ENCODE peak calls at places on chromosomes 13 and 19, in eight cellular contexts. One of them, this sample, is unnamed.

GRCh38 chr13:34647379-34647778 is 294.7 kb upstream of the NBEA start:
- DNase-seq in stimulated activated naive CD4-positive, alpha-beta T cell: no peak
- DNase-seq in brain microvascular endothelial cell: no peak
- DNase-seq in smooth muscle cell of the brain vasculature: no peak
- DNase-seq in stimulated activated CD4-positive, alpha-beta T cell treated with anti-CD3 and anti-CD28 coated beads, TNF-alpha, amount 100 ng/mL, for 48 hours: no peak
- DNase-seq in small intestine: no peak
- DNase-seq in anterior cingulate cortex: no peak
- DNase-seq in suprapubic skin: no peak
- DNase-seq in this sample: no peak

GRCh38 chr13:106919093-106919492 is 351.2 kb upstream of the ARGLU1 start:
- DNase-seq in brain microvascular endothelial cell: peak
- DNase-seq in anterior cingulate cortex: no peak
- DNase-seq in stimulated activated naive CD4-positive, alpha-beta T cell: no peak
- DNase-seq in smooth muscle cell of the brain vasculature: no peak
- DNase-seq in stimulated activated CD4-positive, alpha-beta T cell treated with anti-CD3 and anti-CD28 coated beads, TNF-alpha, amount 100 ng/mL, for 48 hours: no peak
- DNase-seq in small intestine: no peak
- DNase-seq in suprapubic skin: no peak
- DNase-seq in this sample: no peak

GRCh38 chr19:17777840-17778620 is 16.9 kb upstream of the B3GNT3 start:
- DNase-seq in suprapubic skin: no peak
- DNase-seq in anterior cingulate cortex: no peak
- DNase-seq in stimulated activated CD4-positive, alpha-beta T cell treated with anti-CD3 and anti-CD28 coated beads, TNF-alpha, amount 100 ng/mL, for 48 hours: peak
- DNase-seq in smooth muscle cell of the brain vasculature: no peak
- DNase-seq in brain microvascular endothelial cell: peak
- DNase-seq in stimulated activated naive CD4-positive, alpha-beta T cell: peak
- DNase-seq in small intestine: peak
- DNase-seq in this sample: no peak

GRCh38 chr13:110607675-110608224 is 7.6 kb upstream of the NAXD start:
- DNase-seq in stimulated activated CD4-positive, alpha-beta T cell treated with anti-CD3 and anti-CD28 coated beads, TNF-alpha, amount 100 ng/mL, for 48 hours: no peak
- DNase-seq in stimulated activated naive CD4-positive, alpha-beta T cell: no peak
- DNase-seq in smooth muscle cell of the brain vasculature: no peak
- DNase-seq in anterior cingulate cortex: no peak
- DNase-seq in brain microvascular endothelial cell: no peak
- DNase-seq in suprapubic skin: no peak
- DNase-seq in small intestine: no peak
- DNase-seq in this sample: no peak

GRCh38 chr13:64817721-64818120 is 2412.4 kb downstream of the PCDH9 start:
- DNase-seq in smooth muscle cell of the brain vasculature: no peak
- DNase-seq in brain microvascular endothelial cell: peak
- DNase-seq in small intestine: no peak
- DNase-seq in anterior cingulate cortex: no peak
- DNase-seq in stimulated activated naive CD4-positive, alpha-beta T cell: no peak
- DNase-seq in stimulated activated CD4-positive, alpha-beta T cell treated with anti-CD3 and anti-CD28 coated beads, TNF-alpha, amount 100 ng/mL, for 48 hours: no peak
- DNase-seq in suprapubic skin: no peak
- DNase-seq in this sample: no peak

GRCh38 chr13:25347156-25347555 is 24.6 kb upstream of the ATP8A2 start:
- DNase-seq in anterior cingulate cortex: no peak
- DNase-seq in suprapubic skin: no peak
- DNase-seq in brain microvascular endothelial cell: no peak
- DNase-seq in stimulated activated naive CD4-positive, alpha-beta T cell: no peak
- DNase-seq in stimulated activated CD4-positive, alpha-beta T cell treated with anti-CD3 and anti-CD28 coated beads, TNF-alpha, amount 100 ng/mL, for 48 hours: no peak
- DNase-seq in small intestine: no peak
- DNase-seq in smooth muscle cell of the brain vasculature: no peak
- DNase-seq in this sample: no peak

GRCh38 chr19:34148672-34149185 is 23.6 kb upstream of the LSM14A start:
- DNase-seq in small intestine: no peak
- DNase-seq in stimulated activated naive CD4-positive, alpha-beta T cell: no peak
- DNase-seq in brain microvascular endothelial cell: no peak
- DNase-seq in stimulated activated CD4-positive, alpha-beta T cell treated with anti-CD3 and anti-CD28 coated beads, TNF-alpha, amount 100 ng/mL, for 48 hours: no peak
- DNase-seq in anterior cingulate cortex: no peak
- DNase-seq in smooth muscle cell of the brain vasculature: no peak
- DNase-seq in suprapubic skin: no peak
- DNase-seq in this sample: no peak

GRCh38 chr19:6476155-6476895 is 5.3 kb downstream of the DENND1C start:
- DNase-seq in brain microvascular endothelial cell: peak
- DNase-seq in stimulated activated naive CD4-positive, alpha-beta T cell: peak
- DNase-seq in small intestine: peak
- DNase-seq in smooth muscle cell of the brain vasculature: no peak
- DNase-seq in suprapubic skin: peak
- DNase-seq in anterior cingulate cortex: peak
- DNase-seq in stimulated activated CD4-positive, alpha-beta T cell treated with anti-CD3 and anti-CD28 coated beads, TNF-alpha, amount 100 ng/mL, for 48 hours: peak
- DNase-seq in this sample: no peak

GRCh38 chr19:41323430-41324125 is 13.6 kb downstream of the CCDC97 start:
- DNase-seq in stimulated activated naive CD4-positive, alpha-beta T cell: no peak
- DNase-seq in anterior cingulate cortex: no peak
- DNase-seq in stimulated activated CD4-positive, alpha-beta T cell treated with anti-CD3 and anti-CD28 coated beads, TNF-alpha, amount 100 ng/mL, for 48 hours: no peak
- DNase-seq in suprapubic skin: peak
- DNase-seq in small intestine: no peak
- DNase-seq in smooth muscle cell of the brain vasculature: peak
- DNase-seq in brain microvascular endothelial cell: peak
- DNase-seq in this sample: peak

GRCh38 chr19:2477141-2477710 is 1.3 kb downstream of the GADD45B start:
- DNase-seq in suprapubic skin: no peak
- DNase-seq in small intestine: peak
- DNase-seq in anterior cingulate cortex: no peak
- DNase-seq in brain microvascular endothelial cell: no peak
- DNase-seq in smooth muscle cell of the brain vasculature: no peak
- DNase-seq in stimulated activated CD4-positive, alpha-beta T cell treated with anti-CD3 and anti-CD28 coated beads, TNF-alpha, amount 100 ng/mL, for 48 hours: no peak
- DNase-seq in stimulated activated naive CD4-positive, alpha-beta T cell: no peak
- DNase-seq in this sample: no peak

GRCh38 chr13:20127263-20127562 is 33.6 kb downstream of the GJA3 start:
- DNase-seq in stimulated activated naive CD4-positive, alpha-beta T cell: no peak
- DNase-seq in smooth muscle cell of the brain vasculature: no peak
- DNase-seq in anterior cingulate cortex: no peak
- DNase-seq in small intestine: no peak
- DNase-seq in brain microvascular endothelial cell: no peak
- DNase-seq in stimulated activated CD4-positive, alpha-beta T cell treated with anti-CD3 and anti-CD28 coated beads, TNF-alpha, amount 100 ng/mL, for 48 hours: no peak
- DNase-seq in suprapubic skin: no peak
- DNase-seq in this sample: no peak

GRCh38 chr19:29696045-29696682 is 18.9 kb downstream of the C19orf12 start:
- DNase-seq in stimulated activated CD4-positive, alpha-beta T cell treated with anti-CD3 and anti-CD28 coated beads, TNF-alpha, amount 100 ng/mL, for 48 hours: no peak
- DNase-seq in stimulated activated naive CD4-positive, alpha-beta T cell: no peak
- DNase-seq in smooth muscle cell of the brain vasculature: no peak
- DNase-seq in anterior cingulate cortex: no peak
- DNase-seq in brain microvascular endothelial cell: no peak
- DNase-seq in small intestine: no peak
- DNase-seq in suprapubic skin: no peak
- DNase-seq in this sample: no peak

GRCh38 chr19:11581740-11582139 is 4.3 kb upstream of the ACP5 start:
- DNase-seq in small intestine: no peak
- DNase-seq in suprapubic skin: no peak
- DNase-seq in brain microvascular endothelial cell: peak
- DNase-seq in smooth muscle cell of the brain vasculature: no peak
- DNase-seq in stimulated activated naive CD4-positive, alpha-beta T cell: no peak
- DNase-seq in stimulated activated CD4-positive, alpha-beta T cell treated with anti-CD3 and anti-CD28 coated beads, TNF-alpha, amount 100 ng/mL, for 48 hours: no peak
- DNase-seq in anterior cingulate cortex: no peak
- DNase-seq in this sample: no peak

GRCh38 chr19:23384858-23385257 is 10.4 kb downstream of the ZNF91 start:
- DNase-seq in brain microvascular endothelial cell: no peak
- DNase-seq in stimulated activated CD4-positive, alpha-beta T cell treated with anti-CD3 and anti-CD28 coated beads, TNF-alpha, amount 100 ng/mL, for 48 hours: no peak
- DNase-seq in anterior cingulate cortex: no peak
- DNase-seq in stimulated activated naive CD4-positive, alpha-beta T cell: no peak
- DNase-seq in small intestine: no peak
- DNase-seq in smooth muscle cell of the brain vasculature: no peak
- DNase-seq in suprapubic skin: no peak
- DNase-seq in this sample: no peak

GRCh38 chr13:114151565-114152284 is 19.3 kb upstream of the RASA3 start:
- DNase-seq in small intestine: peak
- DNase-seq in stimulated activated naive CD4-positive, alpha-beta T cell: no peak
- DNase-seq in stimulated activated CD4-positive, alpha-beta T cell treated with anti-CD3 and anti-CD28 coated beads, TNF-alpha, amount 100 ng/mL, for 48 hours: no peak
- DNase-seq in smooth muscle cell of the brain vasculature: no peak
- DNase-seq in anterior cingulate cortex: no peak
- DNase-seq in suprapubic skin: no peak
- DNase-seq in brain microvascular endothelial cell: no peak
- DNase-seq in this sample: no peak

GRCh38 chr13:32426981-32427851 is 714 bp downstream of the N4BP2L1 start:
- DNase-seq in suprapubic skin: peak
- DNase-seq in stimulated activated naive CD4-positive, alpha-beta T cell: peak
- DNase-seq in small intestine: peak
- DNase-seq in brain microvascular endothelial cell: no peak
- DNase-seq in smooth muscle cell of the brain vasculature: no peak
- DNase-seq in anterior cingulate cortex: no peak
- DNase-seq in stimulated activated CD4-positive, alpha-beta T cell treated with anti-CD3 and anti-CD28 coated beads, TNF-alpha, amount 100 ng/mL, for 48 hours: no peak
- DNase-seq in this sample: no peak

GRCh38 chr13:45851171-45851889 is at the start of gene SIAH3:
- DNase-seq in suprapubic skin: no peak
- DNase-seq in stimulated activated CD4-positive, alpha-beta T cell treated with anti-CD3 and anti-CD28 coated beads, TNF-alpha, amount 100 ng/mL, for 48 hours: no peak
- DNase-seq in stimulated activated naive CD4-positive, alpha-beta T cell: peak
- DNase-seq in anterior cingulate cortex: peak
- DNase-seq in smooth muscle cell of the brain vasculature: no peak
- DNase-seq in brain microvascular endothelial cell: peak
- DNase-seq in small intestine: no peak
- DNase-seq in this sample: no peak

GRCh38 chr13:53238241-53238640 is 209.6 kb downstream of the OLFM4 start:
- DNase-seq in stimulated activated naive CD4-positive, alpha-beta T cell: no peak
- DNase-seq in suprapubic skin: no peak
- DNase-seq in small intestine: no peak
- DNase-seq in smooth muscle cell of the brain vasculature: no peak
- DNase-seq in stimulated activated CD4-positive, alpha-beta T cell treated with anti-CD3 and anti-CD28 coated beads, TNF-alpha, amount 100 ng/mL, for 48 hours: no peak
- DNase-seq in brain microvascular endothelial cell: no peak
- DNase-seq in anterior cingulate cortex: no peak
- DNase-seq in this sample: no peak

GRCh38 chr13:51821666-51822065 is 17.7 kb upstream of the DHRS12 start:
- DNase-seq in brain microvascular endothelial cell: no peak
- DNase-seq in stimulated activated naive CD4-positive, alpha-beta T cell: peak
- DNase-seq in anterior cingulate cortex: no peak
- DNase-seq in small intestine: no peak
- DNase-seq in stimulated activated CD4-positive, alpha-beta T cell treated with anti-CD3 and anti-CD28 coated beads, TNF-alpha, amount 100 ng/mL, for 48 hours: no peak
- DNase-seq in suprapubic skin: no peak
- DNase-seq in smooth muscle cell of the brain vasculature: no peak
- DNase-seq in this sample: no peak

GRCh38 chr19:49443366-49444099 is 2.2 kb upstream of the SLC17A7 start:
- DNase-seq in suprapubic skin: peak
- DNase-seq in stimulated activated CD4-positive, alpha-beta T cell treated with anti-CD3 and anti-CD28 coated beads, TNF-alpha, amount 100 ng/mL, for 48 hours: peak
- DNase-seq in small intestine: peak
- DNase-seq in smooth muscle cell of the brain vasculature: peak
- DNase-seq in brain microvascular endothelial cell: peak
- DNase-seq in stimulated activated naive CD4-positive, alpha-beta T cell: peak
- DNase-seq in anterior cingulate cortex: peak
- DNase-seq in this sample: peak

GRCh38 chr13:106274551-106275208 is 260.8 kb downstream of the EFNB2 start:
- DNase-seq in stimulated activated naive CD4-positive, alpha-beta T cell: no peak
- DNase-seq in small intestine: no peak
- DNase-seq in brain microvascular endothelial cell: no peak
- DNase-seq in suprapubic skin: no peak
- DNase-seq in anterior cingulate cortex: no peak
- DNase-seq in smooth muscle cell of the brain vasculature: no peak
- DNase-seq in stimulated activated CD4-positive, alpha-beta T cell treated with anti-CD3 and anti-CD28 coated beads, TNF-alpha, amount 100 ng/mL, for 48 hours: no peak
- DNase-seq in this sample: no peak